ENCODE peak calls at places on chromosomes 4 and X, in four cellular contexts. One of them, this sample, is unnamed.

GRCh38 chr4:123743821-123744220 is 347.2 kb downstream of the SPRY1 start:
- DNase-seq in fibroblast of villous mesenchyme: no peak
- DNase-seq in upper lobe of left lung: no peak
- DNase-seq in thoracic aorta: no peak
- DNase-seq in this sample: no peak

GRCh38 chrX:41468647-41469323 is 21.6 kb downstream of the NYX start:
- DNase-seq in upper lobe of left lung: no peak
- DNase-seq in thoracic aorta: no peak
- DNase-seq in fibroblast of villous mesenchyme: peak
- DNase-seq in this sample: no peak

GRCh38 chr4:153555730-153556440 is 89.7 kb downstream of the TMEM131L start:
- DNase-seq in upper lobe of left lung: no peak
- DNase-seq in fibroblast of villous mesenchyme: peak
- DNase-seq in thoracic aorta: no peak
- DNase-seq in this sample: no peak

GRCh38 chr4:164467493-164467892 is 286.4 kb upstream of the SMIM31 start:
- DNase-seq in upper lobe of left lung: no peak
- DNase-seq in thoracic aorta: no peak
- DNase-seq in fibroblast of villous mesenchyme: no peak
- DNase-seq in this sample: no peak

GRCh38 chrX:76148753-76149152 is 24.1 kb upstream of the PBDC1 start:
- DNase-seq in fibroblast of villous mesenchyme: peak
- DNase-seq in upper lobe of left lung: peak
- DNase-seq in thoracic aorta: no peak
- DNase-seq in this sample: no peak

GRCh38 chr4:130257271-130257670 is 1161.3 kb downstream of the C4orf33 start:
- DNase-seq in fibroblast of villous mesenchyme: peak
- DNase-seq in upper lobe of left lung: no peak
- DNase-seq in thoracic aorta: no peak
- DNase-seq in this sample: no peak

GRCh38 chrX:15816886-15817285 is 26.6 kb downstream of the ZRSR2 start:
- DNase-seq in thoracic aorta: no peak
- DNase-seq in upper lobe of left lung: peak
- DNase-seq in fibroblast of villous mesenchyme: peak
- DNase-seq in this sample: no peak

GRCh38 chrX:134836497-134836968 is 154.3 kb upstream of the SMIM10 start:
- DNase-seq in fibroblast of villous mesenchyme: peak
- DNase-seq in thoracic aorta: no peak
- DNase-seq in upper lobe of left lung: no peak
- DNase-seq in this sample: no peak

GRCh38 chrX:71542411-71542810 is 9.5 kb downstream of the OGT start:
- DNase-seq in thoracic aorta: no peak
- DNase-seq in upper lobe of left lung: no peak
- DNase-seq in fibroblast of villous mesenchyme: peak
- DNase-seq in this sample: no peak

GRCh38 chr4:30945586-30945985 is 225.4 kb downstream of the PCDH7 start:
- DNase-seq in fibroblast of villous mesenchyme: no peak
- DNase-seq in thoracic aorta: no peak
- DNase-seq in upper lobe of left lung: no peak
- DNase-seq in this sample: no peak

GRCh38 chrX:17067534-17067933 is 121.1 kb downstream of the REPS2 start:
- DNase-seq in upper lobe of left lung: no peak
- DNase-seq in fibroblast of villous mesenchyme: no peak
- DNase-seq in thoracic aorta: no peak
- DNase-seq in this sample: no peak

GRCh38 chrX:19190902-19191301 is 68.6 kb upstream of the ADGRG2 start:
- DNase-seq in thoracic aorta: no peak
- DNase-seq in fibroblast of villous mesenchyme: no peak
- DNase-seq in upper lobe of left lung: no peak
- DNase-seq in this sample: no peak

GRCh38 chrX:118420462-118420861 is 74.6 kb downstream of the WDR44 start:
- DNase-seq in upper lobe of left lung: no peak
- DNase-seq in thoracic aorta: no peak
- DNase-seq in fibroblast of villous mesenchyme: peak
- DNase-seq in this sample: no peak

GRCh38 chrX:14946721-14947120 is 73.5 kb downstream of the MOSPD2 start:
- DNase-seq in fibroblast of villous mesenchyme: no peak
- DNase-seq in thoracic aorta: no peak
- DNase-seq in upper lobe of left lung: no peak
- DNase-seq in this sample: no peak

GRCh38 chrX:110180176-110180927 is 137.5 kb downstream of the AMMECR1 start:
- DNase-seq in thoracic aorta: no peak
- DNase-seq in upper lobe of left lung: no peak
- DNase-seq in fibroblast of villous mesenchyme: peak
- DNase-seq in this sample: no peak

GRCh38 chr4:169311643-169312365 is 41.0 kb upstream of the SH3RF1 start:
- DNase-seq in fibroblast of villous mesenchyme: peak
- DNase-seq in upper lobe of left lung: no peak
- DNase-seq in thoracic aorta: no peak
- DNase-seq in this sample: no peak

GRCh38 chr4:166252487-166253402 is 379.7 kb downstream of the TLL1 start:
- DNase-seq in upper lobe of left lung: no peak
- DNase-seq in fibroblast of villous mesenchyme: peak
- DNase-seq in thoracic aorta: no peak
- DNase-seq in this sample: no peak

GRCh38 chrX:97322401-97322800 is 438.7 kb downstream of the RPA4 start:
- DNase-seq in upper lobe of left lung: no peak
- DNase-seq in fibroblast of villous mesenchyme: no peak
- DNase-seq in thoracic aorta: no peak
- DNase-seq in this sample: no peak

GRCh38 chrX:17587352-17587751 is 149.9 kb upstream of the SCML1 start:
- DNase-seq in upper lobe of left lung: no peak
- DNase-seq in fibroblast of villous mesenchyme: no peak
- DNase-seq in thoracic aorta: no peak
- DNase-seq in this sample: no peak

GRCh38 chr4:15147709-15148651 is 145.7 kb downstream of the CPEB2 start:
- DNase-seq in fibroblast of villous mesenchyme: no peak
- DNase-seq in thoracic aorta: no peak
- DNase-seq in upper lobe of left lung: no peak
- DNase-seq in this sample: no peak

GRCh38 chr4:113436360-113436759 is 325.2 kb downstream of the CAMK2D start:
- DNase-seq in thoracic aorta: no peak
- DNase-seq in fibroblast of villous mesenchyme: peak
- DNase-seq in upper lobe of left lung: no peak
- DNase-seq in this sample: no peak

GRCh38 chrX:148804579-148804978 is 304.2 kb downstream of the AFF2 start:
- DNase-seq in upper lobe of left lung: no peak
- DNase-seq in fibroblast of villous mesenchyme: no peak
- DNase-seq in thoracic aorta: no peak
- DNase-seq in this sample: no peak

GRCh38 chr4:40675166-40675565 is 45.5 kb upstream of the RBM47 start:
- DNase-seq in thoracic aorta: no peak
- DNase-seq in fibroblast of villous mesenchyme: no peak
- DNase-seq in upper lobe of left lung: no peak
- DNase-seq in this sample: no peak

GRCh38 chrX:47707031-47707780 is 48.2 kb upstream of the UXT start:
- DNase-seq in fibroblast of villous mesenchyme: peak
- DNase-seq in upper lobe of left lung: no peak
- DNase-seq in thoracic aorta: no peak
- DNase-seq in this sample: no peak

GRCh38 chr4:74039065-74039763 is 725 bp upstream of the CXCL3 start:
- DNase-seq in upper lobe of left lung: no peak
- DNase-seq in fibroblast of villous mesenchyme: peak
- DNase-seq in thoracic aorta: no peak
- DNase-seq in this sample: no peak

GRCh38 chrX:81301877-81302276 is 100.0 kb downstream of the SH3BGRL start:
- DNase-seq in fibroblast of villous mesenchyme: no peak
- DNase-seq in upper lobe of left lung: no peak
- DNase-seq in thoracic aorta: no peak
- DNase-seq in this sample: no peak

GRCh38 chr4:815464-816146 is 10.3 kb downstream of the CPLX1 start:
- DNase-seq in upper lobe of left lung: peak
- DNase-seq in fibroblast of villous mesenchyme: no peak
- DNase-seq in thoracic aorta: no peak
- DNase-seq in this sample: no peak

GRCh38 chr4:16636911-16637630 is 261.4 kb downstream of the LDB2 start:
- DNase-seq in upper lobe of left lung: no peak
- DNase-seq in thoracic aorta: no peak
- DNase-seq in fibroblast of villous mesenchyme: no peak
- DNase-seq in this sample: no peak

GRCh38 chrX:12950851-12951589 is 23.9 kb upstream of the TMSB4X start:
- DNase-seq in upper lobe of left lung: peak
- DNase-seq in fibroblast of villous mesenchyme: no peak
- DNase-seq in thoracic aorta: no peak
- DNase-seq in this sample: no peak
- TF ChIP-seq CTCF in upper lobe of left lung: peak
- TF ChIP-seq CTCF in fibroblast of villous mesenchyme: peak
- TF ChIP-seq CTCF in thoracic aorta: no peak
- TF ChIP-seq CTCF in this sample: no peak

DNA sequence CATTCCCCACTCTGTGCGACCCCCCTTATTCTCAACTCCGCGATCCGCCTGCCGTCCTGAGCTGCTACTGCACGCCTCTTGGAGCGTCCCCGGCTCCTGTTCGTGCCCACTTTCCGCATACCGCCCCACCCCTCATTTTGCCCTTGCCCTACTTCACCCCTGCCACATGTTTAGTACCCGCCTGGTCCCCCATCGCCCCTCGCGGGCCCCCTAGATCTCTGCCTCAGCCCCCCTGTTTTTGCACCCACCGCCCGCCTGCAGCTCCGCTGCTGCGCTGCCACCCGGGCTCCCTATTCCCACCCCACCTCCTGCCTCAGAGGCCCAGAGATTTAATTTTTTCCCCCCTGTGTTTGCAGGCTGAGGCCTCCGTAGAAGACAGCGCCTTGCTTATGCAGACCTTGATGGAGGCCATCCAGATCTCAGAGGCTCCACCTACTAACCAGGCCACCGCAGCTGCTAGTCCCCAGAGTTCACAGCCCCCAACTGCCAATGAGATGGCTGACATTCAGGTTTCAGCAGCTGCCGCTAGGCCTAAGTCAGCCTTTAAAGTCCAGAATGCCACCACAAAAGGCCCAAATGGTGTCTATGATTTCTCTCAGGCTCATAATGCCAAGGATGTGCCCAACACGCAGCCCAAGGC is 1.4 kb downstream of the MAGED1 start:
- DNase-seq in fibroblast of villous mesenchyme: peak
- DNase-seq in thoracic aorta: no peak
- DNase-seq in upper lobe of left lung: no peak
- DNase-seq in this sample: no peak
- TF ChIP-seq CTCF in fibroblast of villous mesenchyme: no peak
- TF ChIP-seq CTCF in thoracic aorta: no peak
- TF ChIP-seq CTCF in upper lobe of left lung: no peak
- TF ChIP-seq CTCF in this sample: no peak

DNA sequence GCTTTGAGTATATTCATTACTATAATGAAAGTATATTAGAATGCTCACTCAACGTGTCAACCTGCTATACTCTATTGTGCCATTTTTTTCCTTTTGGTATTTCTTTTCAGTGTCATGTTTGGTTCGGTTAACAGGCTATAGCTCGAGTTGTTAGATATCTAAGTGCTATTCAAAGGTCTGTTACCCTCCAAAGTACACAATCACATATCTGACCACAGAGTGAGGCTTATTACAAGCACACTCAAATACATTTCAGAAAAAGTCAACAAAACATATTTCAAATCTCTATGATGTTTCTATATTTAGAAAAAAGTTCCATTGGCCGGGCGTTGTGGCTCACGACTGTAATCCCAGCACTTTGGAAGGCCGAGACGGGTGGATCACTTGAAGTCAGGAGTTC is 32.8 kb downstream of the WNK3 start:
- DNase-seq in fibroblast of villous mesenchyme: no peak
- DNase-seq in thoracic aorta: no peak
- DNase-seq in upper lobe of left lung: no peak
- DNase-seq in this sample: no peak
- TF ChIP-seq CTCF in fibroblast of villous mesenchyme: no peak
- TF ChIP-seq CTCF in thoracic aorta: no peak
- TF ChIP-seq CTCF in upper lobe of left lung: no peak
- TF ChIP-seq CTCF in this sample: no peak

GRCh38 chr4:111136438-111136837 is 513.6 kb upstream of the PITX2 start:
- DNase-seq in upper lobe of left lung: no peak
- DNase-seq in thoracic aorta: no peak
- DNase-seq in fibroblast of villous mesenchyme: peak
- DNase-seq in this sample: no peak
- TF ChIP-seq CTCF in upper lobe of left lung: no peak
- TF ChIP-seq CTCF in thoracic aorta: no peak
- TF ChIP-seq CTCF in fibroblast of villous mesenchyme: peak
- TF ChIP-seq CTCF in this sample: no peak

This sample was measured in omental fat pad.